ENCODE peak calls at places on chromosomes 2 and 18, in five cellular contexts. Z, E, M, Q and O are unnamed samples.

GRCh38 chr18:32086866-32087265 is 4.8 kb upstream of the RNF138 start:
- DNase-seq in Z (no peak), M (no peak), E (no peak), Q (peak), O (no peak)

GRCh38 chr2:229474125-229474524 is 203.0 kb upstream of the PID1 start:
- DNase-seq in Q (no peak), E (no peak), Z (no peak), M (no peak), O (no peak)

GRCh38 chr2:123164216-123164615 is 860.9 kb upstream of the CNTNAP5 start:
- DNase-seq in Z (no peak), Q (no peak), M (no peak), E (no peak), O (no peak)

GRCh38 chr2:42047488-42048317 is at the start of gene PKDCC:
- DNase-seq in M (peak), Q (peak), Z (peak), E (no peak), O (peak)

GRCh38 chr2:30155202-30155601 is 8.4 kb downstream of the YPEL5 start:
- DNase-seq in Z (no peak), M (no peak), Q (no peak), E (no peak), O (no peak)

GRCh38 chr2:42856891-42857632 is 64.7 kb upstream of the HAAO start:
- DNase-seq in M (no peak), Z (peak), E (no peak), Q (no peak), O (no peak)

GRCh38 chr2:38122344-38122743 is 46.4 kb upstream of the CYP1B1 start:
- DNase-seq in Z (peak), Q (no peak), E (no peak), M (no peak), O (no peak)

GRCh38 chr2:176132397-176133086 is 3.0 kb downstream of the HOXD8 start:
- DNase-seq in M (no peak), Q (peak), E (no peak), Z (no peak), O (no peak)

GRCh38 chr2:178320011-178320410 is 125.7 kb downstream of the OSBPL6 start:
- DNase-seq in M (no peak), E (no peak), Z (no peak), Q (no peak), O (no peak)

GRCh38 chr2:190255668-190256067 is 64.0 kb downstream of the HIBCH start:
- DNase-seq in M (no peak), Z (no peak), Q (no peak), E (no peak), O (no peak)

GRCh38 chr18:27608742-27609141 is 423.6 kb upstream of the CHST9 start:
- DNase-seq in M (no peak), Q (no peak), E (no peak), Z (no peak), O (no peak)

GRCh38 chr2:69634197-69634821 is 9.2 kb downstream of the AAK1 start:
- DNase-seq in E (no peak), M (no peak), Z (no peak), Q (no peak), O (no peak)